ENCODE peak calls at places on chromosomes 7 and 10, in five cellular contexts. One of them, this sample, is unnamed. For H3K9me3, the result is how much of the 10 kb centered on the place peaks cover.

GRCh38 chr10:44070282-44070681 is 314.6 kb downstream of the CXCL12 start:
- DNase-seq in Karpas-422: peak
- DNase-seq in PC-3: no peak
- DNase-seq in fibroblast of lung: no peak
- DNase-seq in right lobe of liver: peak
- DNase-seq in this sample: no peak

GRCh38 chr7:30846378-30846777 is 65.3 kb upstream of the AQP1 start:
- DNase-seq in PC-3: peak
- DNase-seq in Karpas-422: no peak
- DNase-seq in fibroblast of lung: no peak
- DNase-seq in right lobe of liver: no peak
- DNase-seq in this sample: peak

GRCh38 chr10:103192089-103192450 is 1.0 kb downstream of the NT5C2 start:
- DNase-seq in fibroblast of lung: no peak
- DNase-seq in right lobe of liver: no peak
- DNase-seq in Karpas-422: peak
- DNase-seq in PC-3: no peak
- DNase-seq in this sample: no peak

GRCh38 chr7:96331233-96331632 is 9.3 kb upstream of the SLC25A13 start:
- DNase-seq in Karpas-422: no peak
- DNase-seq in fibroblast of lung: no peak
- DNase-seq in right lobe of liver: no peak
- DNase-seq in PC-3: peak
- DNase-seq in this sample: no peak

GRCh38 chr10:97454330-97455036 is 8.5 kb downstream of the ZDHHC16 start:
- DNase-seq in Karpas-422: no peak
- DNase-seq in right lobe of liver: peak
- DNase-seq in fibroblast of lung: peak
- DNase-seq in PC-3: no peak
- DNase-seq in this sample: no peak

GRCh38 chr10:12703813-12704212 is 297.7 kb downstream of the CCDC3 start:
- DNase-seq in right lobe of liver: no peak
- DNase-seq in PC-3: peak
- DNase-seq in Karpas-422: no peak
- DNase-seq in fibroblast of lung: peak
- DNase-seq in this sample: no peak

GRCh38 chr7:1901431-1902210 is 231.5 kb downstream of the ELFN1 start:
- DNase-seq in right lobe of liver: peak
- DNase-seq in fibroblast of lung: no peak
- DNase-seq in Karpas-422: no peak
- DNase-seq in PC-3: no peak
- DNase-seq in this sample: no peak

GRCh38 chr10:124909563-124909962 is 32.4 kb upstream of the ZRANB1 start:
- DNase-seq in right lobe of liver: peak
- DNase-seq in Karpas-422: no peak
- DNase-seq in PC-3: no peak
- DNase-seq in fibroblast of lung: no peak
- DNase-seq in this sample: no peak

GRCh38 chr10:11573497-11573896 is 38.0 kb downstream of the USP6NL start:
- DNase-seq in fibroblast of lung: peak
- DNase-seq in Karpas-422: peak
- DNase-seq in right lobe of liver: no peak
- DNase-seq in PC-3: no peak
- DNase-seq in this sample: no peak

GRCh38 chr7:41247128-41247865 is 455.6 kb downstream of the INHBA start:
- DNase-seq in PC-3: peak
- DNase-seq in right lobe of liver: no peak
- DNase-seq in Karpas-422: no peak
- DNase-seq in fibroblast of lung: peak
- DNase-seq in this sample: no peak

GRCh38 chr7:42347616-42348015 is 110.6 kb upstream of the GLI3 start:
- DNase-seq in PC-3: no peak
- DNase-seq in right lobe of liver: no peak
- DNase-seq in Karpas-422: no peak
- DNase-seq in fibroblast of lung: no peak
- DNase-seq in this sample: no peak

GRCh38 chr7:1076184-1077072 is 11.5 kb upstream of the GPER1 start:
- DNase-seq in fibroblast of lung: no peak
- DNase-seq in right lobe of liver: no peak
- DNase-seq in Karpas-422: no peak
- DNase-seq in PC-3: no peak
- DNase-seq in this sample: peak

GRCh38 chr10:59082249-59082648 is 94.2 kb upstream of the PHYHIPL start:
- DNase-seq in fibroblast of lung: no peak
- DNase-seq in Karpas-422: no peak
- DNase-seq in PC-3: no peak
- DNase-seq in right lobe of liver: no peak
- DNase-seq in this sample: no peak

GRCh38 chr7:12415072-12415471 is 11.4 kb upstream of the VWDE start:
- DNase-seq in PC-3: no peak
- DNase-seq in Karpas-422: no peak
- DNase-seq in right lobe of liver: no peak
- DNase-seq in fibroblast of lung: no peak
- DNase-seq in this sample: no peak

GRCh38 chr7:73770002-73770859 is at the start of gene CLDN3:
- DNase-seq in right lobe of liver: peak
- DNase-seq in Karpas-422: no peak
- DNase-seq in PC-3: peak
- DNase-seq in fibroblast of lung: peak
- DNase-seq in this sample: peak

GRCh38 chr10:113539789-113540188 is 13.1 kb upstream of the HABP2 start:
- DNase-seq in right lobe of liver: no peak
- DNase-seq in fibroblast of lung: peak
- DNase-seq in Karpas-422: no peak
- DNase-seq in PC-3: peak
- DNase-seq in this sample: no peak

GRCh38 chr10:14806318-14806717 is 31.5 kb downstream of the CDNF start:
- DNase-seq in right lobe of liver: no peak
- DNase-seq in PC-3: peak
- DNase-seq in fibroblast of lung: no peak
- DNase-seq in Karpas-422: no peak
- DNase-seq in this sample: no peak

GRCh38 chr10:51423121-51423452 is 276.3 kb downstream of the CSTF2T start:
- DNase-seq in Karpas-422: no peak
- DNase-seq in fibroblast of lung: no peak
- DNase-seq in right lobe of liver: no peak
- DNase-seq in PC-3: no peak
- DNase-seq in this sample: no peak

GRCh38 chr10:61888744-61889143 is 12.8 kb upstream of the ARID5B start:
- DNase-seq in right lobe of liver: no peak
- DNase-seq in fibroblast of lung: peak
- DNase-seq in Karpas-422: no peak
- DNase-seq in PC-3: peak
- DNase-seq in this sample: no peak

GRCh38 chr10:73459683-73460314 is 26.4 kb upstream of the MSS51 start:
- DNase-seq in right lobe of liver: no peak
- DNase-seq in PC-3: no peak
- DNase-seq in fibroblast of lung: no peak
- DNase-seq in Karpas-422: no peak
- DNase-seq in this sample: no peak

GRCh38 chr10:98481418-98481945 is 34.7 kb upstream of the HPS1 start:
- DNase-seq in fibroblast of lung: no peak
- DNase-seq in Karpas-422: no peak
- DNase-seq in right lobe of liver: no peak
- DNase-seq in PC-3: no peak
- DNase-seq in this sample: no peak

GRCh38 chr7:129343099-129343700 is 91.0 kb upstream of the STRIP2 start:
- DNase-seq in Karpas-422: peak
- DNase-seq in right lobe of liver: no peak
- DNase-seq in fibroblast of lung: peak
- DNase-seq in PC-3: peak
- DNase-seq in this sample: no peak

GRCh38 chr7:133139350-133139749 is 57.5 kb upstream of the CHCHD3 start:
- DNase-seq in Karpas-422: peak
- DNase-seq in PC-3: peak
- DNase-seq in fibroblast of lung: peak
- DNase-seq in right lobe of liver: no peak
- DNase-seq in this sample: no peak

GRCh38 chr7:23530355-23530754 is 1.4 kb downstream of the TRA2A start:
- DNase-seq in right lobe of liver: no peak
- DNase-seq in Karpas-422: peak
- DNase-seq in PC-3: peak
- DNase-seq in fibroblast of lung: peak
- DNase-seq in this sample: peak

GRCh38 chr10:18362892-18363291 is 222.7 kb downstream of the CACNB2 start:
- DNase-seq in right lobe of liver: no peak
- DNase-seq in fibroblast of lung: no peak
- DNase-seq in PC-3: no peak
- DNase-seq in Karpas-422: no peak
- DNase-seq in this sample: no peak

GRCh38 chr10:37488792-37489657 is 363.6 kb downstream of the ANKRD30A start:
- DNase-seq in PC-3: peak
- DNase-seq in fibroblast of lung: no peak
- DNase-seq in Karpas-422: no peak
- DNase-seq in right lobe of liver: no peak
- DNase-seq in this sample: no peak

GRCh38 chr10:79327090-79327457 is 20.2 kb upstream of the PPIF start:
- DNase-seq in Karpas-422: no peak
- DNase-seq in PC-3: no peak
- DNase-seq in fibroblast of lung: no peak
- DNase-seq in right lobe of liver: no peak
- DNase-seq in this sample: peak

GRCh38 chr7:87146740-87147386 is 5.4 kb upstream of the DMTF1 start:
- DNase-seq in right lobe of liver: no peak
- DNase-seq in fibroblast of lung: no peak
- DNase-seq in Karpas-422: no peak
- DNase-seq in PC-3: no peak
- DNase-seq in this sample: no peak

GRCh38 chr7:43199761-43200160 is 87.3 kb downstream of the HECW1 start:
- DNase-seq in right lobe of liver: no peak
- DNase-seq in fibroblast of lung: peak
- DNase-seq in PC-3: peak
- DNase-seq in Karpas-422: no peak
- DNase-seq in this sample: no peak

DNA sequence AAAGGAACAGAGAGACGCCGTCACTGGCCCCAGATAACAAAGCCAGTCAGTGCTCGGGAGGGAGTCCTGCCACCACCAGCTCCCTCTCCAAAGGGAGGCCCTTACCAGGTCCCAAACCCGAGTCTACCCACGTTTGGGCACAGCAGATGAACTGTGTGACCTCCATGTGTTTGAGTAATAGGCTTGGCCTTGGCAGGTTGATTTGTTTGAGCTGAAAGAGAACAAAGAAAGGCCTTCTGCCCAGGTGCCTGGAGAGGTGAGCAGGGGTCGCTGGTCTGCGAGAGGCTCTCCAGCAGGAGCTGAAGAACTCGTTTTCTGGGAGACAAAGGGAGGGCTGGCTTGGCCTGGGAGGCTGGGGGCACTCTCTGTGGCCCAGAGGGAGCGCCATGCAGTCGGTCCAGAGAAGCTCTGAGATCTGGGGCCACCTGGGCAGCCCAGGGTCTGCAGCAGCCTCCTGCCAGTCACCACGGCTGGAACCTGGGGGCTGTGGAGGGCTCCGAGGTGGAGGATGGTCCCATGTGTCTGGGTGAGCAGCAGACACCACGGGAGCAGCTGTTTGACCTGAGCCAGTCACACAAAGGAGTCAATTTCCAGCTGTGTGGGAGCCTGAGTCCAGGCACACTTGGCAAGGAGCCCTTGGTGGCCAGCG is 99.7 kb downstream of the PAXIP1 start:
- DNase-seq in fibroblast of lung: no peak
- DNase-seq in PC-3: no peak
- DNase-seq in Karpas-422: no peak
- DNase-seq in right lobe of liver: no peak
- DNase-seq in this sample: no peak
- H3K9me3 ChIP-seq in fibroblast of lung: under half
- H3K9me3 ChIP-seq in PC-3: under half
- H3K9me3 ChIP-seq in Karpas-422: under half
- H3K9me3 ChIP-seq in right lobe of liver: under half
- H3K9me3 ChIP-seq in this sample: under half

DNA sequence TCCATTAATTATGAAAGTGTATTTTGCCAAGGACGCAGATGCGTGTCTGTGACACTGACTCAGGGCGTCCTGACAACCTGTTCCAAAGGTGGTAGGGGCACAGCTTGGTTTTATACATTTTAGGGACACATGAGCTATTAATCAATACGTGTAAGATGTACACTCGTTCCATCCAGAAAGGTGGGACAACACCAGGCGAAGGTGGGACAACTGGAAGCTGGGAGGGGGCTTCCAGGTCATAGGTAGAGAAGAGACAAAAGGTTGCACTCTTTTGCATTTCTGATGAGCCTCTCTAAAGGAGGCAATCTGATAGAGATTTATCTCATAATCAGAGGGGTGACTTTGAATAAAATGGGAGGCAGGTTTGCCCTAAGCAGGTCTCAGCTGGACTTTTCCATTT is 82.7 kb upstream of the ZNF746 start:
- DNase-seq in PC-3: no peak
- DNase-seq in Karpas-422: no peak
- DNase-seq in right lobe of liver: no peak
- DNase-seq in fibroblast of lung: no peak
- DNase-seq in this sample: no peak
- H3K9me3 ChIP-seq in PC-3: under half
- H3K9me3 ChIP-seq in Karpas-422: under half
- H3K9me3 ChIP-seq in right lobe of liver: under half
- H3K9me3 ChIP-seq in fibroblast of lung: under half
- H3K9me3 ChIP-seq in this sample: under half

GRCh38 chr7:149477494-149478443 is 16.9 kb upstream of the ZNF777 start:
- DNase-seq in PC-3: no peak
- DNase-seq in Karpas-422: no peak
- DNase-seq in fibroblast of lung: no peak
- DNase-seq in right lobe of liver: no peak
- DNase-seq in this sample: no peak
- H3K9me3 ChIP-seq in PC-3: under half
- H3K9me3 ChIP-seq in Karpas-422: under half
- H3K9me3 ChIP-seq in fibroblast of lung: under half
- H3K9me3 ChIP-seq in right lobe of liver: under half
- H3K9me3 ChIP-seq in this sample: under half

GRCh38 chr7:77822269-77822668 is 23.7 kb downstream of the PHTF2 start:
- DNase-seq in Karpas-422: peak
- DNase-seq in fibroblast of lung: no peak
- DNase-seq in PC-3: no peak
- DNase-seq in right lobe of liver: no peak
- DNase-seq in this sample: peak

GRCh38 chr7:77826300-77826699 is 27.7 kb downstream of the PHTF2 start:
- DNase-seq in Karpas-422: no peak
- DNase-seq in fibroblast of lung: no peak
- DNase-seq in right lobe of liver: no peak
- DNase-seq in PC-3: no peak
- DNase-seq in this sample: no peak

GRCh38 chr7:77825140-77825539 is 26.6 kb downstream of the PHTF2 start:
- DNase-seq in right lobe of liver: no peak
- DNase-seq in Karpas-422: no peak
- DNase-seq in PC-3: no peak
- DNase-seq in fibroblast of lung: no peak
- DNase-seq in this sample: no peak

GRCh38 chr7:77824636-77825035 is 26.1 kb downstream of the PHTF2 start:
- DNase-seq in PC-3: no peak
- DNase-seq in right lobe of liver: no peak
- DNase-seq in fibroblast of lung: no peak
- DNase-seq in Karpas-422: no peak
- DNase-seq in this sample: no peak

DNA sequence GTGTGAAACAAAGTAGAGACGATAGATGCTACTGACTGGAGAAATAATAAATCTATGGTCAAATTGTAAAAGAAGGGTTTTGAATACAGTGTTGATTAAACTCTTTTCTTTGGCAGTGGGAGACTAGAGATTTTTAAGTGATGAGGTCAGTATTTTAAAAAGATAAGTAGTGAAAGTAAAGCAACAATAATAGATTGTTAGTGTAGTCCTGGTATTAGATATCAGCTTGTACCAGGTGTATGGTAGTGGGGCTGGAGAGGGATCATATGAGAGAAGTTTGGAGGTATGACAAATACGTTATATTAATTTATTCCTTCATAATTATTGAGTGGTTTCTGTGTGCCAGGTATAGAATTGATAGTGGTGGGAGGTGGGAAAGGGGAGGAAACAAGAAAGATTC is 25.2 kb downstream of the PHTF2 start:
- DNase-seq in fibroblast of lung: peak
- DNase-seq in PC-3: no peak
- DNase-seq in Karpas-422: no peak
- DNase-seq in right lobe of liver: no peak
- DNase-seq in this sample: no peak
- H3K9me3 ChIP-seq in fibroblast of lung: under half
- H3K9me3 ChIP-seq in PC-3: under half
- H3K9me3 ChIP-seq in Karpas-422: under half
- H3K9me3 ChIP-seq in right lobe of liver: under half
- H3K9me3 ChIP-seq in this sample: under half

This sample was measured in pancreas.